ENCODE peak calls at places on chromosomes 13 and 19, in seven cellular contexts. I, L, O, W, T, N and K are unnamed samples.

GRCh38 chr13:99651016-99651415 is 149.7 kb downstream of the TM9SF2 start:
- DNase-seq in I (no peak), L (no peak), O (no peak), W (no peak), T (no peak), N (no peak), K (no peak)

GRCh38 chr19:1079566-1080111 is 12.7 kb downstream of the ARHGAP45 start:
- DNase-seq in I (no peak), L (no peak), O (peak; percentile 89), W (no peak), T (no peak), N (no peak), K (no peak)

GRCh38 chr19:51354742-51355148 is 11.4 kb downstream of the ETFB start:
- DNase-seq in I (peak; percentile 67), L (no peak), O (peak; percentile 53), W (no peak), T (no peak), N (no peak), K (peak; percentile 71)

GRCh38 chr19:35478794-35479193 is 11.5 kb downstream of the KRTDAP start:
- DNase-seq in I (no peak), L (no peak), O (no peak), W (no peak), T (no peak), N (no peak), K (no peak)

GRCh38 chr13:96020155-96020575 is 33.0 kb downstream of the UGGT2 start:
- DNase-seq in I (peak; percentile 7), L (peak; percentile 73), O (peak; percentile 56), W (peak; percentile 50), T (peak; percentile 83), N (no peak), K (peak; percentile 23)

GRCh38 chr19:38617764-38618589 is at the start of gene MAP4K1:
- DNase-seq in I (no peak), L (no peak), O (no peak), W (no peak), T (no peak), N (peak; percentile 77), K (no peak)

GRCh38 chr19:45123440-45123850 is 30.5 kb downstream of the PPP1R37 start:
- DNase-seq in I (no peak), L (no peak), O (no peak), W (peak; percentile 57), T (no peak), N (no peak), K (no peak)

GRCh38 chr13:77325371-77325941 is 1.4 kb downstream of the MYCBP2 start:
- DNase-seq in I (no peak), L (no peak), O (peak; percentile 6), W (peak; percentile 39), T (peak; percentile 25), N (no peak), K (no peak)

GRCh38 chr13:35649162-35649561 is 172.7 kb upstream of the MAB21L1 start:
- DNase-seq in I (no peak), L (peak; percentile 61), O (no peak), W (no peak), T (peak; percentile 50), N (no peak), K (no peak)

GRCh38 chr13:51998723-51999471 is 12.4 kb downstream of the ATP7B start:
- DNase-seq in I (no peak), L (no peak), O (no peak), W (no peak), T (peak; percentile 3), N (no peak), K (no peak)

GRCh38 chr19:20422616-20423205 is 142.9 kb downstream of the ZNF737 start:
- DNase-seq in I (no peak), L (peak; percentile 2), O (no peak), W (no peak), T (no peak), N (peak; percentile 57), K (no peak)

GRCh38 chr19:1952635-1953034 is 11.7 kb downstream of the CSNK1G2 start:
- DNase-seq in I (no peak), L (peak; percentile 49), O (no peak), W (no peak), T (peak; percentile 45), N (no peak), K (no peak)

GRCh38 chr13:40597735-40598365 is 68.6 kb downstream of the FOXO1 start:
- DNase-seq in I (no peak), L (no peak), O (no peak), W (no peak), T (no peak), N (no peak), K (no peak)

GRCh38 chr13:62358646-62358932 is 942.9 kb upstream of the PCDH20 start:
- DNase-seq in I (no peak), L (no peak), O (no peak), W (no peak), T (no peak), N (no peak), K (no peak)

GRCh38 chr19:44696939-44697669 is 1.8 kb upstream of the CEACAM16 start:
- DNase-seq in I (no peak), L (no peak), O (no peak), W (no peak), T (no peak), N (no peak), K (no peak)

GRCh38 chr19:8306235-8307054 is 1.7 kb downstream of the CD320 start:
- DNase-seq in I (peak; percentile 1), L (no peak), O (no peak), W (no peak), T (no peak), N (peak; percentile 50), K (no peak)

GRCh38 chr13:65855276-65855675 is 1374.9 kb downstream of the PCDH9 start:
- DNase-seq in I (no peak), L (peak; percentile 51), O (no peak), W (peak; percentile 1), T (peak; percentile 11), N (no peak), K (no peak)

GRCh38 chr13:44331912-44332840 is 41.4 kb upstream of the SERP2 start:
- DNase-seq in I (no peak), L (peak; percentile 90), O (peak; percentile 72), W (no peak), T (peak; percentile 99), N (no peak), K (no peak)

GRCh38 chr19:36141039-36141914 is 1.4 kb downstream of the CAPNS1 start:
- DNase-seq in I (peak; percentile 81), L (peak; percentile 79), O (peak; percentile 93), W (peak; percentile 91), T (peak; percentile 75), N (peak; percentile 94), K (peak; percentile 88)

GRCh38 chr13:85864963-85865530 is 65.8 kb upstream of the SLITRK6 start:
- DNase-seq in I (no peak), L (peak; percentile 2), O (peak; percentile 22), W (peak; percentile 1), T (no peak), N (no peak), K (no peak)

GRCh38 chr13:39811051-39811450 is 155.6 kb downstream of the COG6 start:
- DNase-seq in I (no peak), L (no peak), O (no peak), W (no peak), T (no peak), N (no peak), K (no peak)

GRCh38 chr19:42024622-42025111 is 30.6 kb upstream of the ATP1A3 start:
- DNase-seq in I (no peak), L (no peak), O (no peak), W (no peak), T (peak; percentile 66), N (no peak), K (no peak)

GRCh38 chr19:55602104-55603001 is 2.3 kb downstream of the ZNF524 start:
- DNase-seq in I (no peak), L (no peak), O (no peak), W (no peak), T (no peak), N (no peak), K (no peak)

GRCh38 chr19:6826281-6826920 is 53.9 kb downstream of the VAV1 start:
- DNase-seq in I (no peak), L (no peak), O (no peak), W (no peak), T (no peak), N (no peak), K (no peak)

GRCh38 chr13:46270416-46270815 is 58.7 kb downstream of the LRRC63 start:
- DNase-seq in I (no peak), L (no peak), O (no peak), W (no peak), T (no peak), N (no peak), K (no peak)

GRCh38 chr19:57302727-57303401 is 17.4 kb upstream of the ZNF543 start:
- DNase-seq in I (no peak), L (no peak), O (no peak), W (no peak), T (no peak), N (no peak), K (no peak)
- TF ChIP-seq CTCF in I (no peak), L (no peak), O (no peak), W (no peak), T (no peak), N (no peak), K (no peak)

DNA sequence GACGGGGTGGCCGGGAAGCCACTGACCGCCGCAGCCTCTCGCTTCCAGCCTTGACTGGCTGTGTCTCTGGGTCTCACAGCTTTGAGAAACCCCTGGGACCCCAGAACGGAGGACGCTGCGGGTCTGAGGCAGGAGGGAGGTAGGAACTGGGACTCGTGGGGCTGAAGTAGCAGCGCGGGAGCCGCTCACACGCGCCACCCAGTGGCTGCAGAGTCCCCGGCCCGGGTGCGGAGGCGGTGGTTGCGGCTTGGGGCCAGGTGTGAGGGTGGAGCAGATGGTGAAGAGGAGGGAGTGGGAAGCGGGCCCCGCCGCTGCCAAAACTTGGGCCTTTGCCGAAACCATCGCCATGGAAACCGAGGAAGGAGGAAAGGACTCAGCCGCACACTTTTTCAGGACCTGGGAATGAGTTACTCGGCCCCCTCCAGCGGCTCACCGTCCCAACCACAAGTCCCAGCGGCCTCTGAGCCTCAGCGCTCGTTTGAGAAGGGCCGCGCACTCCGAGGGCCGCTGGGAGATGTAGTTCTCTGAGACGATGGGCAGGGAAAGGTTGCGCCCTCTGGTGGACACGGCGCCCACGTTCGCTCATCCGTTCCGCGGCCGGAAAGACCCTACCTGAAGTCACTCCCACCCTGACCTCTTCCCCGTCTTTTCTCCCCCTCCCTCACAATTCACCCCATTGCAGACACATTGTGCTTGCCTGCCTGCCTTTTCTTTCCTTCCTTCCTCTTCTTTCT is 2.2 kb upstream of the SLC17A7 start:
- DNase-seq in I (peak; percentile 96), L (peak; percentile 94), O (peak; percentile 91), W (peak; percentile 89), T (peak; percentile 96), N (peak; percentile 96), K (peak; percentile 96)
- TF ChIP-seq CTCF in I (peak; percentile 87), L (peak; percentile 67), O (peak; percentile 91), W (peak; percentile 96), T (peak; percentile 94), N (peak; percentile 87), K (peak; percentile 80)

DNA sequence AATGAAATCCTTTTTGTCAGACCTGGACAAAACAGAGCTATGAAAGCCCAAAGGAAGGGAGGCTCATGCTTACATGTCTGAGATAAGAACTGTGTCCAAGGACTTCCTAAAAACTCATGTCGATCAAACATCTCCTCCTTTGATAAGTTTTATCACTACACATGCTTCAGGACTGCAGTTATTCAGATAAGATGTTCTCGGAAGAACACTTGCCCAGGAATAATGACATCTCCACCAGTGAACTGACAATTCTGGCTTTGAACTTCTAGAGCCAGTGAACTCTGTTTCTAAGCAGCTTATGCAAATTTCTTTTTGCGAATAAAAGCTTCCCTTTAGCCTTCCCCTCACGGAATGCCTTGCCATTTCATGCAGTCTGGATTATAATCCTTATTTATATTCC is 561.6 kb downstream of the TBC1D4 start:
- DNase-seq in I (no peak), L (no peak), O (no peak), W (no peak), T (no peak), N (no peak), K (no peak)
- TF ChIP-seq CTCF in I (no peak), L (no peak), O (no peak), W (no peak), T (no peak), N (no peak), K (no peak)

GRCh38 chr13:69935043-69935442 is 172.6 kb upstream of the ATXN8OS start:
- DNase-seq in I (no peak), L (no peak), O (peak; percentile 9), W (no peak), T (no peak), N (no peak), K (no peak)
- TF ChIP-seq CTCF in I (peak; percentile 55), L (no peak), O (peak; percentile 55), W (no peak), T (no peak), N (no peak), K (peak; percentile 43)